ENCODE peak calls at places on chromosomes 12 and 14, in seven cellular contexts. K is Panc1, S is heart left ventricle, I is sciatic nerve, H is foreskin keratinocyte, B is T-helper 17 cell, Y is right cardiac atrium. R is an unnamed sample.

GRCh38 chr12:120363274-120363855 is 5.6 kb downstream of the MSI1 start:
- ATAC-seq in K (no peak), S (no peak), I (no peak), H (no peak), B (no peak), Y (no peak), R (no peak)

GRCh38 chr14:61461808-61462275 is 140.5 kb downstream of the PRKCH start:
- ATAC-seq in K (peak; percentile 73), S (peak; percentile 27), I (peak; percentile 73), H (peak; percentile 39), B (peak; percentile 68), Y (peak; percentile 34), R (peak; percentile 53)

GRCh38 chr14:21589317-21589716 is 9.4 kb upstream of the OR10G3 start:
- ATAC-seq in K (no peak), S (no peak), I (no peak), H (peak; percentile 57), B (no peak), Y (no peak), R (no peak)

GRCh38 chr12:3732901-3733300 is 20.0 kb downstream of the CRACR2A start:
- ATAC-seq in K (no peak), S (no peak), I (no peak), H (no peak), B (no peak), Y (no peak), R (no peak)

GRCh38 chr12:10361622-10362021 is 28.2 kb downstream of the KLRK1 start:
- ATAC-seq in K (no peak), S (no peak), I (no peak), H (no peak), B (no peak), Y (no peak), R (no peak)

GRCh38 chr12:69275471-69275891 is 36.1 kb downstream of the CPSF6 start:
- ATAC-seq in K (no peak), S (peak; percentile 62), I (no peak), H (no peak), B (peak; percentile 65), Y (no peak), R (no peak)

GRCh38 chr12:116864371-116865160 is 16.7 kb downstream of the HRK start:
- ATAC-seq in K (peak; percentile 15), S (no peak), I (no peak), H (peak; percentile 62), B (no peak), Y (no peak), R (no peak)

GRCh38 chr12:49953146-49953545 is 2.6 kb downstream of the AQP2 start:
- ATAC-seq in K (no peak), S (no peak), I (no peak), H (no peak), B (no peak), Y (no peak), R (no peak)

GRCh38 chr12:12885060-12885792 is 6.1 kb upstream of the GPRC5A start:
- ATAC-seq in K (no peak), S (no peak), I (no peak), H (no peak), B (no peak), Y (no peak), R (no peak)

GRCh38 chr12:31845613-31846321 is 113.4 kb upstream of the RESF1 start:
- ATAC-seq in K (no peak), S (no peak), I (no peak), H (no peak), B (no peak), Y (no peak), R (no peak)

GRCh38 chr14:35231207-35231755 is 60.9 kb upstream of the PSMA6 start:
- ATAC-seq in K (no peak), S (no peak), I (no peak), H (no peak), B (no peak), Y (no peak), R (no peak)

GRCh38 chr12:53381739-53382630 is 2.0 kb downstream of the SP1 start:
- ATAC-seq in K (no peak), S (no peak), I (no peak), H (peak; percentile 23), B (no peak), Y (no peak), R (no peak)

GRCh38 chr14:69647216-69647615 is 35.8 kb downstream of the SUSD6 start:
- ATAC-seq in K (no peak), S (no peak), I (no peak), H (no peak), B (no peak), Y (no peak), R (no peak)

GRCh38 chr14:103109789-103110415 is 13.4 kb upstream of the TNFAIP2 start:
- ATAC-seq in K (peak; percentile 67), S (peak; percentile 16), I (peak; percentile 61), H (no peak), B (no peak), Y (peak; percentile 45), R (no peak)

GRCh38 chr14:37048666-37049071 is 123.7 kb downstream of the SLC25A21 start:
- ATAC-seq in K (peak; percentile 38), S (no peak), I (no peak), H (peak; percentile 94), B (no peak), Y (no peak), R (no peak)

GRCh38 chr12:10027311-10028099 is 3.0 kb upstream of the CLEC9A start:
- ATAC-seq in K (no peak), S (peak; percentile 55), I (peak; percentile 34), H (peak; percentile 43), B (no peak), Y (peak; percentile 53), R (no peak)

GRCh38 chr12:47779943-47780504 is 7.0 kb downstream of the SLC48A1 start:
- ATAC-seq in K (peak; percentile 23), S (peak; percentile 2), I (no peak), H (no peak), B (no peak), Y (peak; percentile 14), R (no peak)

GRCh38 chr14:101780390-101780789 is 18.9 kb downstream of the PPP2R5C start:
- ATAC-seq in K (no peak), S (no peak), I (no peak), H (no peak), B (no peak), Y (no peak), R (no peak)

GRCh38 chr12:109160433-109160832 is 44.0 kb downstream of the ACACB start:
- ATAC-seq in K (no peak), S (peak; percentile 72), I (peak; percentile 33), H (no peak), B (no peak), Y (peak; percentile 73), R (no peak)

GRCh38 chr12:33370318-33370717 is 69.3 kb downstream of the SYT10 start:
- ATAC-seq in K (no peak), S (no peak), I (no peak), H (no peak), B (no peak), Y (no peak), R (no peak)

GRCh38 chr12:124695861-124696260 is 128.4 kb upstream of the NCOR2 start:
- ATAC-seq in K (peak; percentile 30), S (peak; percentile 11), I (no peak), H (peak; percentile 43), B (no peak), Y (peak; percentile 6), R (peak; percentile 16)

GRCh38 chr12:26283046-26283445 is 87.7 kb downstream of the SSPN start:
- ATAC-seq in K (no peak), S (no peak), I (no peak), H (no peak), B (no peak), Y (no peak), R (no peak)

GRCh38 chr12:5506821-5507231 is 74.9 kb downstream of the NTF3 start:
- ATAC-seq in K (no peak), S (peak; percentile 57), I (peak; percentile 67), H (no peak), B (no peak), Y (peak; percentile 49), R (no peak)

GRCh38 chr12:80374615-80375014 is 69.4 kb upstream of the PTPRQ start:
- ATAC-seq in K (no peak), S (no peak), I (no peak), H (no peak), B (no peak), Y (no peak), R (no peak)

GRCh38 chr14:75907722-75908330 is 74.0 kb downstream of the TGFB3 start:
- ATAC-seq in K (no peak), S (no peak), I (peak; percentile 55), H (no peak), B (no peak), Y (peak; percentile 17), R (no peak)

GRCh38 chr14:53828820-53829219 is 127.8 kb downstream of the BMP4 start:
- ATAC-seq in K (no peak), S (no peak), I (no peak), H (no peak), B (no peak), Y (no peak), R (no peak)

GRCh38 chr14:89391123-89391522 is 25.9 kb downstream of the FOXN3 start:
- ATAC-seq in K (no peak), S (no peak), I (no peak), H (no peak), B (no peak), Y (no peak), R (no peak)

GRCh38 chr12:109277899-109278762 is 31.0 kb downstream of the FOXN4 start:
- ATAC-seq in K (no peak), S (no peak), I (peak; percentile 89), H (no peak), B (no peak), Y (no peak), R (no peak)

GRCh38 chr12:56257491-56258067 is 605 bp downstream of the ANKRD52 start:
- ATAC-seq in K (peak; percentile 58), S (peak; percentile 35), I (no peak), H (peak; percentile 6), B (peak; percentile 14), Y (peak; percentile 37), R (peak; percentile 56)

GRCh38 chr14:60753264-60754126 is 18.9 kb downstream of the MNAT1 start:
- ATAC-seq in K (no peak), S (no peak), I (no peak), H (no peak), B (peak; percentile 97), Y (no peak), R (peak; percentile 99)

GRCh38 chr12:52871291-52871961 is 22.6 kb upstream of the KRT78 start:
- ATAC-seq in K (no peak), S (no peak), I (peak; percentile 74), H (peak; percentile 62), B (no peak), Y (peak; percentile 46), R (no peak)

GRCh38 chr12:69688021-69688420 is 11.1 kb downstream of the BEST3 start:
- ATAC-seq in K (no peak), S (no peak), I (no peak), H (no peak), B (no peak), Y (no peak), R (no peak)

GRCh38 chr12:43107401-43107800 is 444.6 kb downstream of the ADAMTS20 start:
- ATAC-seq in K (no peak), S (no peak), I (no peak), H (no peak), B (no peak), Y (no peak), R (no peak)

GRCh38 chr12:99224237-99224636 is 423.3 kb upstream of the GARIN6 start:
- ATAC-seq in K (no peak), S (no peak), I (no peak), H (no peak), B (no peak), Y (no peak), R (no peak)

GRCh38 chr14:68195126-68195525 is 375.5 kb downstream of the RAD51B start:
- ATAC-seq in K (no peak), S (no peak), I (no peak), H (no peak), B (no peak), Y (no peak), R (no peak)

GRCh38 chr14:24940213-24940783 is 109.6 kb downstream of the STXBP6 start:
- ATAC-seq in K (no peak), S (peak; percentile 58), I (no peak), H (no peak), B (no peak), Y (peak; percentile 18), R (no peak)

GRCh38 chr12:68491204-68491960 is 119.3 kb upstream of the RAP1B start:
- ATAC-seq in K (no peak), S (no peak), I (no peak), H (no peak), B (no peak), Y (no peak), R (no peak)

GRCh38 chr14:101705733-101706508 is 55.6 kb upstream of the PPP2R5C start:
- ATAC-seq in K (no peak), S (peak; percentile 85), I (peak; percentile 94), H (peak; percentile 43), B (peak; percentile 77), Y (peak; percentile 93), R (peak; percentile 80)